ENCODE peak calls at places on chromosomes 4 and X, in seven cellular contexts. E, J, G, X, R, W and M are unnamed samples.
A peak's percentile ranks its signal among the peaks of the same experiment; 100 is the strongest.

GRCh38 chr4:154491731-154492249 is at the start of gene DCHS2:
- DNase-seq in E (no peak), X (no peak), G (no peak), J (peak; percentile 13), W (no peak), R (no peak), M (no peak)

GRCh38 chr4:144449623-144450022 is 196.3 kb upstream of the HHIP start:
- DNase-seq in W (peak; percentile 65), R (peak; percentile 59), G (peak; percentile 26), E (no peak), X (no peak), J (peak; percentile 60), M (peak; percentile 19)

GRCh38 chr4:145482209-145483021 is 762 bp downstream of the SMAD1 start:
- DNase-seq in X (peak; percentile 49), R (peak; percentile 36), W (peak; percentile 79), J (peak; percentile 80), G (peak; percentile 82), E (peak; percentile 72), M (peak; percentile 75)

GRCh38 chrX:30309139-30309571 is at the start of gene NR0B1:
- DNase-seq in E (no peak), R (no peak), X (no peak), G (no peak), W (no peak), J (peak; percentile 4), M (no peak)

GRCh38 chr4:66633472-66633871 is 911.8 kb downstream of the CENPC start:
- DNase-seq in W (no peak), J (no peak), G (no peak), R (no peak), X (no peak), E (no peak), M (peak; percentile 17)

GRCh38 chr4:68256284-68256683 is 10.8 kb upstream of the TMPRSS11B start:
- DNase-seq in G (peak; percentile 16), X (no peak), J (no peak), E (peak; percentile 14), W (no peak), R (no peak), M (no peak)

GRCh38 chr4:14022428-14022827 is 394.9 kb upstream of the BOD1L1 start:
- DNase-seq in W (no peak), X (no peak), J (peak; percentile 25), E (peak; percentile 44), R (no peak), G (peak; percentile 14), M (peak; percentile 28)

GRCh38 chr4:6674500-6675149 is 19.1 kb upstream of the S100P start:
- DNase-seq in W (peak; percentile 48), X (peak; percentile 63), E (peak; percentile 7), J (peak; percentile 27), G (no peak), R (no peak), M (no peak)

GRCh38 chr4:186920486-186920885 is 196.8 kb upstream of the FAT1 start:
- DNase-seq in G (peak; percentile 58), X (no peak), J (peak; percentile 22), W (peak; percentile 25), E (peak; percentile 52), R (no peak), M (peak; percentile 55)

GRCh38 chrX:46582964-46583363 is 9.4 kb downstream of the CHST7 start:
- DNase-seq in W (peak; percentile 66), G (peak; percentile 91), E (peak; percentile 69), J (peak; percentile 81), X (peak; percentile 4), R (no peak), M (peak; percentile 75)

GRCh38 chr4:160129439-160129838 is 1026.6 kb downstream of the RAPGEF2 start:
- DNase-seq in R (no peak), W (no peak), G (peak; percentile 60), E (peak; percentile 28), X (no peak), J (no peak), M (peak; percentile 16)

GRCh38 chr4:159446266-159446976 is 343.5 kb downstream of the RAPGEF2 start:
- DNase-seq in J (peak; percentile 85), E (peak; percentile 52), W (peak; percentile 76), G (peak; percentile 68), R (peak; percentile 40), X (peak; percentile 36), M (peak; percentile 54)

GRCh38 chrX:14209034-14209433 is 179.3 kb upstream of the GEMIN8 start:
- DNase-seq in X (no peak), J (no peak), G (no peak), E (no peak), R (no peak), W (no peak), M (no peak)

GRCh38 chr4:112823631-112824030 is 186.7 kb downstream of the LARP7 start:
- DNase-seq in E (no peak), J (no peak), G (no peak), X (no peak), W (no peak), R (no peak), M (no peak)

DNA sequence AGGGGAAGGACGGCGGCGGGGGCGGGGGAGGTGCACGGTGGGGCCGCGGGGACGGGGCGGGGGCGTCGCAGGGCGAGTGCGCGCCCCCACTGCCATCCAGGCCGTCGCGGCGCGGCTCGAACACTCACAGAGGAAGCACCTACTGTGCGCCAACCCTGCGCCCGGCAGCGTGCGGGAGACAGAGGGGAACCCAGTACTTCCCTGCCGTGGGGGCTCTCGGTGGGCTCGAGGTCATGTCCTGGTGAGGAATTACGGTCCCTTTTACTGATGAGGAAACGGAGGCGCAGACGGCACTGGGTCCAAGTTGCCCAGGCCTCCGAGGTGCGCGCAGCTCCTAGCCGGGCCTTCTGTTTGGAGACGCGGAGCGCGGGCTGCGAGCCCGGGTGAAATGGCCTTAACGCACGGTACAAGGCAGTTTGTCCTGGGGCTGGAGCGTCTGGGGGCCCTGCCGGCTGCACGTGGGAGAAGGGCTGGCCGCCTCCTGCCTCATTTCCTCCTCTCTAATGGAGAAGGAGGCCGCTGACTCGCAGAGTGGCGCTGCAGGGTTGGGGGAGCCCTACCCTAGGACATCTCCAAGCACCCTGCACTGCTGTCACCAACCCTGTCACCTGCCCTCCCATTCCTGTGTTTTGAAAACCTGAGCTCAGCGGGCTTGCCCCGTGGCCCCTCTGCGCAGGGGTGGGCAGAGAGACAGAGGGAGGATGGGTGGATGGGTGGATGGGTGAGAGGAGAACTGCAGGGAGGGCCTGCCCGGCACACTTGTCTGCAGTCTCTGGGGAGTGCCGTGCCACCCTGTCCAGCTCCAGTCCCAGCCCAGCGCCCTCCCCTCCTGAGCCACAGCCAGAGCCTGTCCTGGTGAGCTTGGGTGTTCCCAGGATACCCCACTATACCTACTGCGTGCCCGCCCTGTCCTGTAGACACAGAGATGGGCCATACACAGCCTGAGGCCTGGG is 106.0 kb downstream of the ADRA2C start:
- DNase-seq in R (no peak), G (no peak), E (no peak), W (no peak), J (no peak), X (no peak), M (no peak)
- H3K4me3 ChIP-seq in R (no peak overlapping the region), G (no peak overlapping the region), E (no peak overlapping the region), W (no peak overlapping the region), J (peak overlapping the region; percentile 21), X (no peak overlapping the region), M (no peak overlapping the region)

DNA sequence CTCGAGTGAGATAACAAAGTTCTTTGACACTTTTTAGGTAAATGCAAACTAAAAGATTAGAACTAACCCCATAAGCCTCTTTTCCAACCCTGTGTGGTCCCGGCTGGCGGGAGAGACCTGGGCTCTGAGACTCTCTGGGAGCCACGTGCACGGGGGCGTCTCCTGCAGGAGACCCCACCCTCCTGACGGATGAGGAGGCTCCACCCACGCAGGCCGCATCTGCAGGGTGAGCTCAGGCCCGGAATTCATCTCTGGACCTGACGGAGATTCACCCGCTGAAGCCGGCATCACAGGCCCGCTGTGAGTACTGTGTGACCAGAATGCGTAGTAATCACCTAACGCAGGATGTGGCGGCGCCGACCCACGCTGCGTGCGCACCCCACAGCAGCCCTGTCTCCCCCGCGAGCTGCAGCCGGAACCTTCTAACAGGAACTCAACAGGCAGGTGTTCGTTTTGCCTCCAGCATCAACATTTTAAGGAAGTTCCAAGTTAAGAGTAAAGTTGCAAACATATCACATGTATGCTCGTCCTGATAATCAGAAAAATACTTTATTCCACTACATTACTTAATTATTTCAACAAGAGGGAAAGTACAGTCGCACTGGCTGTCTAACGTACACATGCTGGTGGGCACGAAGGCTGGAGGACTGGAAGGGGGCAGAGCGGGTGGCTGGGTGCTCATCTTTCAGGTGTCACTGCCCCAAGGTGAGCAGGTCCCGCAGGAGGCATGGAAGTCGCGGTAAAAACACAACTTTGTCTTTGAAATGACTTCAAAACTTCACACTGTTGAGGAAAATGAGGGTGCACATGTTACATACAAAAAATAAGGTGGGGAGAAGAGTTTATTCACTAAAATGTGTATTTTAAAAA is 44.5 kb downstream of the FGFRL1 start:
- DNase-seq in W (no peak), J (peak; percentile 48), G (no peak), X (peak; percentile 5), R (no peak), E (no peak), M (no peak)
- H3K4me3 ChIP-seq in W (no peak overlapping the region), J (no peak overlapping the region), G (no peak overlapping the region), X (no peak overlapping the region), R (no peak overlapping the region), E (no peak overlapping the region), M (no peak overlapping the region)

DNA sequence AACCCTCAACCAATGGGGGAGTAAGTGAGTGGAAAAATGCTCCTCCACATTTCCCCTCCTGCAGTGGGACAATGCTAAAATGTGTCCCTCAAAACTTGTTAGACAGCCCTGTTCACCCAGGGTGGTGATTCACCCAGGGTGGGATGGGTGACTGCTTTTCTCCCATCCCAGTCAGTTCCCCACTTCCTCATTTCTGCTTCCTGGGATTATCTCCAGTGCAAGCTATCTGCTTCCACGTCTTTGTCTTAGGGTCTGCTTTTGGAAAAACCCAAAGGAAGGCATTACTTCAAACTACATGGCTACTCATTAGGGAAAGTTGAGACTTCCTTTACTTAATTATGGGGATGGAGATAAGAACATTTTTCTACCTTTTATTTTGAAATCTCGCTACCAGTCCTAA is 45.5 kb downstream of the ETNPPL start:
- DNase-seq in G (no peak), J (no peak), W (no peak), R (no peak), E (no peak), X (no peak), M (no peak)
- H3K4me3 ChIP-seq in G (no peak overlapping the region), J (no peak overlapping the region), W (no peak overlapping the region), R (no peak overlapping the region), E (no peak overlapping the region), X (no peak overlapping the region), M (no peak overlapping the region)

GRCh38 chr4:165716472-165716871 is 156.6 kb upstream of the TLL1 start:
- DNase-seq in X (no peak), E (no peak), J (no peak), G (no peak), R (no peak), W (no peak), M (no peak)

GRCh38 chr4:165714650-165715049 is 158.4 kb upstream of the TLL1 start:
- DNase-seq in X (no peak), G (no peak), R (no peak), E (no peak), W (no peak), J (no peak), M (no peak)

GRCh38 chr4:165715211-165715610 is 157.8 kb upstream of the TLL1 start:
- DNase-seq in W (no peak), G (peak; percentile 58), R (no peak), E (no peak), X (no peak), J (no peak), M (no peak)

GRCh38 chr4:165718660-165719059 is 154.4 kb upstream of the TLL1 start:
- DNase-seq in G (no peak), J (no peak), X (no peak), R (no peak), W (no peak), E (no peak), M (no peak)

DNA sequence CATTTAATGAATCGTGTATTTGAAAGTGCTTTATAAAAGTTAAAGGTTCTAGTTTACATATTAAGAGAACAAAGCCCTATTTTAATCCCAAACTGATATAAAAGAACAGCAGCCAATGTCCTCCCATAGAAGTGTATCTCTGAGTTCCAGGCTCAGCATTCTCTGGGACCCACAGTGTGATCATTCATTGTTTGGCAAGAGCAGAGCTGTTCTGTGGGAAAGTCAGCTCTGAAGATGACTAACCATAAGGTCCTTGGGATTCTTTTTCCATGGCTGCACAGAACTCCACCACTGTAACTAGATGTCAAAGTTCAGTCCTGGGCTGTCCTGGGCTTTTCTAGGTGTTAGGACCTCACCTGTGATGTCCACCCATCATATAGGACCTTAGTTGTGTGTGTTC is 157.0 kb upstream of the TLL1 start:
- DNase-seq in R (no peak), X (no peak), W (no peak), E (no peak), G (peak; percentile 52), J (no peak), M (peak; percentile 36)
- H3K4me3 ChIP-seq in R (no peak overlapping the region), X (no peak overlapping the region), W (no peak overlapping the region), E (no peak overlapping the region), G (no peak overlapping the region), J (no peak overlapping the region), M (no peak overlapping the region)